ENCODE peak calls at places on chromosomes 12 and 14, in five cellular contexts. One of them, this sample, is unnamed. For H3K27me3, the result is how much of the 10 kb centered on the place peaks cover.

GRCh38 chr14:63854330-63854729 is 1.5 kb downstream of the SYNE2 start:
- DNase-seq in pancreas: no peak
- DNase-seq in Caco-2: no peak
- DNase-seq in lower lobe of right lung: no peak
- DNase-seq in thoracic aorta: no peak
- DNase-seq in this sample: no peak

GRCh38 chr14:88470542-88471440 is 84.0 kb downstream of the PTPN21 start:
- DNase-seq in pancreas: no peak
- DNase-seq in Caco-2: no peak
- DNase-seq in lower lobe of right lung: no peak
- DNase-seq in thoracic aorta: no peak
- DNase-seq in this sample: no peak

GRCh38 chr12:42652048-42652447 is 62.5 kb upstream of the PRICKLE1 start:
- DNase-seq in pancreas: no peak
- DNase-seq in Caco-2: no peak
- DNase-seq in lower lobe of right lung: no peak
- DNase-seq in thoracic aorta: no peak
- DNase-seq in this sample: peak

GRCh38 chr14:91326514-91326832 is 82.0 kb upstream of the GPR68 start:
- DNase-seq in pancreas: no peak
- DNase-seq in Caco-2: no peak
- DNase-seq in lower lobe of right lung: no peak
- DNase-seq in thoracic aorta: no peak
- DNase-seq in this sample: no peak

GRCh38 chr14:59126714-59127436 is 61.6 kb upstream of the DAAM1 start:
- DNase-seq in pancreas: no peak
- DNase-seq in Caco-2: no peak
- DNase-seq in lower lobe of right lung: no peak
- DNase-seq in thoracic aorta: no peak
- DNase-seq in this sample: peak

GRCh38 chr12:2284857-2285256 is 232.1 kb downstream of the CACNA1C start:
- DNase-seq in pancreas: peak
- DNase-seq in Caco-2: peak
- DNase-seq in lower lobe of right lung: peak
- DNase-seq in thoracic aorta: no peak
- DNase-seq in this sample: peak

GRCh38 chr12:104667139-104667538 is 210.4 kb downstream of the CHST11 start:
- DNase-seq in pancreas: no peak
- DNase-seq in Caco-2: no peak
- DNase-seq in lower lobe of right lung: no peak
- DNase-seq in thoracic aorta: no peak
- DNase-seq in this sample: no peak

GRCh38 chr14:50319293-50319692 is 7.2 kb downstream of the DMAC2L start:
- DNase-seq in pancreas: no peak
- DNase-seq in Caco-2: no peak
- DNase-seq in lower lobe of right lung: no peak
- DNase-seq in thoracic aorta: no peak
- DNase-seq in this sample: no peak

GRCh38 chr12:93273834-93274705 is 103.7 kb upstream of the NUDT4 start:
- DNase-seq in pancreas: no peak
- DNase-seq in Caco-2: peak
- DNase-seq in lower lobe of right lung: no peak
- DNase-seq in thoracic aorta: no peak
- DNase-seq in this sample: no peak

GRCh38 chr12:4027412-4027811 is 154.2 kb upstream of the PARP11 start:
- DNase-seq in pancreas: no peak
- DNase-seq in Caco-2: peak
- DNase-seq in lower lobe of right lung: peak
- DNase-seq in thoracic aorta: no peak
- DNase-seq in this sample: no peak

GRCh38 chr12:88393017-88393767 is 187.1 kb downstream of the KITLG start:
- DNase-seq in pancreas: no peak
- DNase-seq in Caco-2: no peak
- DNase-seq in lower lobe of right lung: no peak
- DNase-seq in thoracic aorta: no peak
- DNase-seq in this sample: no peak

GRCh38 chr12:92955997-92956663 is 27.0 kb upstream of the EEA1 start:
- DNase-seq in pancreas: no peak
- DNase-seq in Caco-2: no peak
- DNase-seq in lower lobe of right lung: no peak
- DNase-seq in thoracic aorta: no peak
- DNase-seq in this sample: no peak

GRCh38 chr12:62361048-62361447 is 100.8 kb downstream of the USP15 start:
- DNase-seq in pancreas: no peak
- DNase-seq in Caco-2: no peak
- DNase-seq in lower lobe of right lung: no peak
- DNase-seq in thoracic aorta: no peak
- DNase-seq in this sample: no peak

GRCh38 chr14:27392153-27392552 is 794.3 kb upstream of the NOVA1 start:
- DNase-seq in pancreas: no peak
- DNase-seq in Caco-2: no peak
- DNase-seq in lower lobe of right lung: no peak
- DNase-seq in thoracic aorta: no peak
- DNase-seq in this sample: no peak

GRCh38 chr14:80213602-80214001 is 2.3 kb upstream of the DIO2 start:
- DNase-seq in pancreas: no peak
- DNase-seq in Caco-2: peak
- DNase-seq in lower lobe of right lung: no peak
- DNase-seq in thoracic aorta: no peak
- DNase-seq in this sample: peak

GRCh38 chr12:109115758-109116610 is at the start of gene ACACB:
- DNase-seq in pancreas: peak
- DNase-seq in Caco-2: no peak
- DNase-seq in lower lobe of right lung: peak
- DNase-seq in thoracic aorta: no peak
- DNase-seq in this sample: no peak

GRCh38 chr12:64042901-64043300 is 179.2 kb downstream of the KICS2 start:
- DNase-seq in pancreas: no peak
- DNase-seq in Caco-2: no peak
- DNase-seq in lower lobe of right lung: no peak
- DNase-seq in thoracic aorta: no peak
- DNase-seq in this sample: no peak

GRCh38 chr14:80926706-80927384 is 14.7 kb downstream of the CEP128 start:
- DNase-seq in pancreas: no peak
- DNase-seq in Caco-2: no peak
- DNase-seq in lower lobe of right lung: no peak
- DNase-seq in thoracic aorta: no peak
- DNase-seq in this sample: no peak

GRCh38 chr12:753401-754237 is 1.2 kb downstream of the WNK1 start:
- DNase-seq in pancreas: peak
- DNase-seq in Caco-2: peak
- DNase-seq in lower lobe of right lung: peak
- DNase-seq in thoracic aorta: no peak
- DNase-seq in this sample: no peak

GRCh38 chr12:59181378-59181777 is 261.1 kb upstream of the LRIG3 start:
- DNase-seq in pancreas: no peak
- DNase-seq in Caco-2: no peak
- DNase-seq in lower lobe of right lung: no peak
- DNase-seq in thoracic aorta: no peak
- DNase-seq in this sample: no peak

GRCh38 chr12:20370841-20371240 is 2.5 kb downstream of the PDE3A start:
- DNase-seq in pancreas: no peak
- DNase-seq in Caco-2: no peak
- DNase-seq in lower lobe of right lung: no peak
- DNase-seq in thoracic aorta: no peak
- DNase-seq in this sample: no peak

GRCh38 chr12:20370001-20370381 is 1.7 kb downstream of the PDE3A start:
- DNase-seq in pancreas: no peak
- DNase-seq in Caco-2: peak
- DNase-seq in lower lobe of right lung: peak
- DNase-seq in thoracic aorta: no peak
- DNase-seq in this sample: no peak

GRCh38 chr12:20367731-20368652 is at the start of gene PDE3A:
- DNase-seq in pancreas: peak
- DNase-seq in Caco-2: peak
- DNase-seq in lower lobe of right lung: peak
- DNase-seq in thoracic aorta: no peak
- DNase-seq in this sample: peak

GRCh38 chr12:20368653-20369163 is 371 bp downstream of the PDE3A start:
- DNase-seq in pancreas: peak
- DNase-seq in Caco-2: no peak
- DNase-seq in lower lobe of right lung: no peak
- DNase-seq in thoracic aorta: no peak
- DNase-seq in this sample: no peak

GRCh38 chr12:20369164-20370000 is 1.0 kb downstream of the PDE3A start:
- DNase-seq in pancreas: peak
- DNase-seq in Caco-2: peak
- DNase-seq in lower lobe of right lung: peak
- DNase-seq in thoracic aorta: peak
- DNase-seq in this sample: peak
- H3K27me3 ChIP-seq in pancreas: under half
- H3K27me3 ChIP-seq in Caco-2: under half
- H3K27me3 ChIP-seq in lower lobe of right lung: under half
- H3K27me3 ChIP-seq in thoracic aorta: under half
- H3K27me3 ChIP-seq in this sample: under half

DNA sequence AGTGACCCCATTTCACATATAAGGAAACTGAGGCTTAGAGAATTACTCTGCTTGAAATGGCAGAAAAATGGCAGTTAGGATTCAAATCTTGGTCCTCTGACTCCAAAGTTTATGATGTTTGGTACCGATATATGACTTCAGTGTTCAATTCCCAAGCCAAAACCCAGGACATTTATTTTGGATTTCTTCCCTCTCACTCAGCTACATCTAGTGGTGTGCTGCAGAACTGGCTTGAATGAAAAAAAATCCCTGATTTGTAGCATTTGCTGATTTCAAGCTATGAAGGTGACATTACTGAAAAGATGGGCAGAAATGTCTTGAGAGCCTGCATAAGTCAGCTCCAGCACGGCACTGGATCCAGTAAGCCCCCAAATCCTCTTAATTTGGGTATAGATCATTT is 106.4 kb downstream of the EFCAB11 start:
- DNase-seq in pancreas: no peak
- DNase-seq in Caco-2: no peak
- DNase-seq in lower lobe of right lung: no peak
- DNase-seq in thoracic aorta: no peak
- DNase-seq in this sample: no peak
- TF ChIP-seq CTCF in pancreas: no peak
- TF ChIP-seq CTCF in Caco-2: no peak
- TF ChIP-seq CTCF in lower lobe of right lung: no peak
- TF ChIP-seq CTCF in thoracic aorta: peak
- TF ChIP-seq CTCF in this sample: no peak

GRCh38 chr12:57752668-57753000 is 524 bp upstream of the CDK4 start:
- DNase-seq in pancreas: no peak
- DNase-seq in Caco-2: no peak
- DNase-seq in lower lobe of right lung: no peak
- DNase-seq in thoracic aorta: no peak
- DNase-seq in this sample: no peak
- H3K4me3 ChIP-seq in pancreas: no peak
- H3K4me3 ChIP-seq in Caco-2: peak
- H3K4me3 ChIP-seq in lower lobe of right lung: peak
- H3K4me3 ChIP-seq in thoracic aorta: peak
- H3K4me3 ChIP-seq in this sample: peak

GRCh38 chr12:80701388-80701787 is 6.0 kb upstream of the MYF6 start:
- DNase-seq in pancreas: no peak
- DNase-seq in Caco-2: no peak
- DNase-seq in lower lobe of right lung: no peak
- DNase-seq in thoracic aorta: no peak
- DNase-seq in this sample: no peak

GRCh38 chr12:80707830-80708534 is 548 bp downstream of the MYF6 start:
- DNase-seq in pancreas: peak
- DNase-seq in Caco-2: no peak
- DNase-seq in lower lobe of right lung: no peak
- DNase-seq in thoracic aorta: no peak
- DNase-seq in this sample: no peak

GRCh38 chr12:80702889-80703605 is 4.4 kb upstream of the MYF6 start:
- DNase-seq in pancreas: no peak
- DNase-seq in Caco-2: no peak
- DNase-seq in lower lobe of right lung: no peak
- DNase-seq in thoracic aorta: no peak
- DNase-seq in this sample: peak

GRCh38 chr12:80707126-80707829 is at the start of gene MYF6:
- DNase-seq in pancreas: no peak
- DNase-seq in Caco-2: no peak
- DNase-seq in lower lobe of right lung: no peak
- DNase-seq in thoracic aorta: no peak
- DNase-seq in this sample: no peak

DNA sequence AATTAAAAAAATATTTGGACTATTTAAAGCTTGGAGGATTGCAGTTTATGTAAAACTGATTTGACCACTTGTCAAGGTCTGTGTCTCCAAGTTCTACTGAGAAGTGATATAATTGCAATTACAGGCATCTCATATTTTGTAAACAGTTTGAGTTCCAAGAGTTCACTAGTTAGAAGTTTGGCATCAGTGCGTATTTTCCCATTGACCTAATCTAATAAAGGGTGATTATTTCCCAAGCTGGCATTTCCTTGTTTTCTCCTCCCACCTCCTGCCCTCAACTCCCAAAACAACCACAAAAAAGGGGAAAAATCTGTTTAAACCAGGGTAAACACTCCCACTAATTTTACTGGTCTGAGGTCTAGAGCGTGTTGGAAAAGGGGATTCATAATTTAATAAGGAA is 3.0 kb upstream of the MYF6 start:
- DNase-seq in pancreas: no peak
- DNase-seq in Caco-2: no peak
- DNase-seq in lower lobe of right lung: no peak
- DNase-seq in thoracic aorta: no peak
- DNase-seq in this sample: no peak
- H3K27me3 ChIP-seq in pancreas: under half
- H3K27me3 ChIP-seq in Caco-2: under half
- H3K27me3 ChIP-seq in lower lobe of right lung: under half
- H3K27me3 ChIP-seq in thoracic aorta: under half
- H3K27me3 ChIP-seq in this sample: under half

DNA sequence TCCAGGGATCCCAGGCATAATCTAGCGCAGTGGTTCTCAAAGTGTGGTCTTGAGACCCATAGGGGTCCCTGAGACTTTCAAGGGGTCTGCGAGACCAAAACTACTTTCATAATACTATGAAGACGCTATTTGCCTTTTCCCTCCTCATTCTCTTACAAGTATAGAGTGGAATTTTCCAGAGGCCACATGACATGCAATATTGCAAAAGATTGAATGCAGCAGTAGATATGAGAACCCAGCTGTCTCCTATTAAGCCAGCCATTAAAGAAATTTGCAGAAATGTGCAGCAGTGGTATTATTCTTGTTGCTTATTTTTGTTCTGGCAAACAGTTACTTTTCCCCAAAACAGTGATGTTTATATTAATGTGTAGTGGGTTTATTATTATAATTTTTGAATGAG is 62.8 kb downstream of the VWF start:
- DNase-seq in pancreas: no peak
- DNase-seq in Caco-2: no peak
- DNase-seq in lower lobe of right lung: no peak
- DNase-seq in thoracic aorta: no peak
- DNase-seq in this sample: no peak
- TF ChIP-seq CTCF in pancreas: no peak
- TF ChIP-seq CTCF in Caco-2: no peak
- TF ChIP-seq CTCF in lower lobe of right lung: no peak
- TF ChIP-seq CTCF in thoracic aorta: no peak
- TF ChIP-seq CTCF in this sample: no peak

GRCh38 chr12:121038861-121039654 is at the start of gene OASL:
- DNase-seq in pancreas: peak
- DNase-seq in Caco-2: no peak
- DNase-seq in lower lobe of right lung: peak
- DNase-seq in thoracic aorta: no peak
- DNase-seq in this sample: peak
- H3K4me3 ChIP-seq in pancreas: peak
- H3K4me3 ChIP-seq in Caco-2: no peak
- H3K4me3 ChIP-seq in lower lobe of right lung: peak
- H3K4me3 ChIP-seq in thoracic aorta: peak
- H3K4me3 ChIP-seq in this sample: peak

GRCh38 chr14:99928963-99929362 is 135.8 kb downstream of the EML1 start:
- DNase-seq in pancreas: no peak
- DNase-seq in Caco-2: no peak
- DNase-seq in lower lobe of right lung: no peak
- DNase-seq in thoracic aorta: no peak
- DNase-seq in this sample: no peak
- H3K27me3 ChIP-seq in pancreas: under half
- H3K27me3 ChIP-seq in Caco-2: under half
- H3K27me3 ChIP-seq in lower lobe of right lung: under half
- H3K27me3 ChIP-seq in thoracic aorta: under half
- H3K27me3 ChIP-seq in this sample: under half